ENCODE peak calls at places on chromosomes 1 and 21, in five cellular contexts. L is transverse colon, Z is suprapubic skin, B is A673, X is fibroblast of lung. J is an unnamed sample.

GRCh38 chr1:216074196-216074595 is 349.1 kb downstream of the USH2A start:
- DNase-seq in L (no peak), Z (no peak), B (no peak), X (no peak), J (no peak)

GRCh38 chr1:33257759-33258712 is 1.7 kb downstream of the ZNF362 start:
- DNase-seq in L (peak; percentile 32), Z (no peak), B (no peak), X (no peak), J (no peak)

GRCh38 chr1:58802640-58803476 is 19.0 kb upstream of the JUN start:
- DNase-seq in L (no peak), Z (no peak), B (no peak), X (no peak), J (no peak)

GRCh38 chr1:67174716-67175284 is 8.5 kb downstream of the IL23R start:
- DNase-seq in L (no peak), Z (no peak), B (no peak), X (no peak), J (no peak)

GRCh38 chr1:59285691-59286090 is 11.2 kb upstream of the FGGY start:
- DNase-seq in L (no peak), Z (no peak), B (no peak), X (peak; percentile 20), J (no peak)

GRCh38 chr1:95086949-95087533 is 14.3 kb upstream of the ALG14 start:
- DNase-seq in L (no peak), Z (no peak), B (peak; percentile 75), X (peak; percentile 91), J (no peak)

GRCh38 chr1:46333300-46334029 is 7.1 kb upstream of the NSUN4 start:
- DNase-seq in L (no peak), Z (no peak), B (peak; percentile 66), X (peak; percentile 30), J (no peak)

GRCh38 chr1:91725961-91726704 is 159.8 kb downstream of the TGFBR3 start:
- DNase-seq in L (peak; percentile 17), Z (no peak), B (no peak), X (peak; percentile 87), J (no peak)

GRCh38 chr1:236242568-236242967 is 39.2 kb downstream of the ERO1B start:
- DNase-seq in L (no peak), Z (no peak), B (no peak), X (no peak), J (no peak)

GRCh38 chr1:16189003-16189402 is 23.4 kb downstream of the ARHGEF19 start:
- DNase-seq in L (peak; percentile 83), Z (no peak), B (no peak), X (no peak), J (no peak)

GRCh38 chr1:115880981-115881672 is 40.2 kb upstream of the NHLH2 start:
- DNase-seq in L (no peak), Z (no peak), B (no peak), X (no peak), J (no peak)

GRCh38 chr21:36104306-36105300 is 30.3 kb upstream of the CBR3 start:
- DNase-seq in L (peak; percentile 34), Z (no peak), B (peak; percentile 63), X (peak; percentile 47), J (peak; percentile 49)

GRCh38 chr1:164141717-164142268 is 417.2 kb upstream of the PBX1 start:
- DNase-seq in L (no peak), Z (no peak), B (no peak), X (no peak), J (no peak)

GRCh38 chr1:32861904-32862698 is 8.6 kb downstream of the FNDC5 start:
- DNase-seq in L (no peak), Z (no peak), B (no peak), X (peak; percentile 20), J (no peak)

GRCh38 chr1:203607169-203607873 is 19.3 kb upstream of the ATP2B4 start:
- DNase-seq in L (peak; percentile 28), Z (no peak), B (peak; percentile 66), X (peak; percentile 95), J (peak; percentile 74)

GRCh38 chr1:116538527-116538926 is 32.3 kb downstream of the CD58 start:
- DNase-seq in L (no peak), Z (no peak), B (no peak), X (peak; percentile 75), J (peak; percentile 18)

GRCh38 chr21:44710294-44710665 is 1.1 kb downstream of the TSPEAR start:
- DNase-seq in L (no peak), Z (no peak), B (no peak), X (no peak), J (no peak)

GRCh38 chr1:97919568-97920261 is 1.1 kb downstream of the DPYD start:
- DNase-seq in L (no peak), Z (no peak), B (no peak), X (peak; percentile 33), J (no peak)

GRCh38 chr1:160978510-160978927 is 23.9 kb upstream of the ITLN2 start:
- DNase-seq in L (peak; percentile 41), Z (no peak), B (no peak), X (no peak), J (no peak)

GRCh38 chr1:54476231-54477109 is 70.3 kb upstream of the SSBP3 start:
- DNase-seq in L (no peak), Z (no peak), B (no peak), X (no peak), J (no peak)

GRCh38 chr21:18716578-18717138 is 313.1 kb upstream of the TMPRSS15 start:
- DNase-seq in L (no peak), Z (no peak), B (peak; percentile 0), X (no peak), J (no peak)

GRCh38 chr1:154534263-154534844 is 24.1 kb downstream of the UBE2Q1 start:
- DNase-seq in L (peak; percentile 54), Z (no peak), B (peak; percentile 19), X (peak; percentile 27), J (no peak)

GRCh38 chr1:112643080-112643479 is 23.4 kb downstream of the CAPZA1 start:
- DNase-seq in L (no peak), Z (no peak), B (no peak), X (no peak), J (no peak)

GRCh38 chr1:205447457-205448415 is 8.1 kb downstream of the BLACAT1 start:
- DNase-seq in L (no peak), Z (no peak), B (no peak), X (peak; percentile 24), J (no peak)

GRCh38 chr1:169060906-169061683 is 45.4 kb upstream of the ATP1B1 start:
- DNase-seq in L (no peak), Z (no peak), B (no peak), X (peak; percentile 13), J (no peak)

GRCh38 chr1:205512059-205513045 is 7.9 kb downstream of the CDK18 start:
- DNase-seq in L (no peak), Z (no peak), B (no peak), X (peak; percentile 60), J (no peak)

GRCh38 chr1:63931468-63931867 is 157.7 kb downstream of the ROR1 start:
- DNase-seq in L (no peak), Z (no peak), B (no peak), X (peak; percentile 61), J (no peak)

GRCh38 chr1:1947493-1947892 is 28.4 kb upstream of the TMEM52 start:
- DNase-seq in L (no peak), Z (no peak), B (no peak), X (no peak), J (no peak)

GRCh38 chr1:158246650-158247049 is 7.6 kb upstream of the CD1A start:
- DNase-seq in L (no peak), Z (no peak), B (no peak), X (no peak), J (no peak)

GRCh38 chr1:162732566-162733335 is 57.8 kb upstream of the HSD17B7 start:
- DNase-seq in L (peak; percentile 13), Z (no peak), B (peak; percentile 49), X (no peak), J (no peak)

GRCh38 chr1:159960721-159961381 is 6.8 kb upstream of the SLAMF9 start:
- DNase-seq in L (peak; percentile 89), Z (peak; percentile 84), B (no peak), X (peak; percentile 87), J (no peak)

GRCh38 chr21:45390121-45390751 is 14.7 kb upstream of the COL18A1 start:
- DNase-seq in L (no peak), Z (peak; percentile 51), B (no peak), X (no peak), J (no peak)

GRCh38 chr1:157504646-157505045 is 47.7 kb downstream of the FCRL5 start:
- DNase-seq in L (no peak), Z (no peak), B (peak; percentile 5), X (no peak), J (no peak)

GRCh38 chr1:19372602-19373001 is 60.5 kb downstream of the SLC66A1 start:
- DNase-seq in L (no peak), Z (no peak), B (no peak), X (no peak), J (no peak)

GRCh38 chr1:48851638-48852037 is 74.9 kb upstream of the BEND5 start:
- DNase-seq in L (no peak), Z (no peak), B (peak; percentile 29), X (peak; percentile 44), J (no peak)

GRCh38 chr1:48853006-48853405 is 76.3 kb upstream of the BEND5 start:
- DNase-seq in L (no peak), Z (no peak), B (peak; percentile 68), X (peak; percentile 89), J (no peak)

GRCh38 chr1:48848035-48848434 is 71.3 kb upstream of the BEND5 start:
- DNase-seq in L (no peak), Z (no peak), B (no peak), X (no peak), J (no peak)
- H3K27ac ChIP-seq in L (no peak overlapping the region), Z (no peak overlapping the region), B (no peak overlapping the region), X (no peak overlapping the region), J (no peak overlapping the region)

GRCh38 chr1:40612345-40612831 is 53.1 kb downstream of the RIMS3 start:
- DNase-seq in L (peak; percentile 80), Z (no peak), B (peak; percentile 83), X (peak; percentile 49), J (peak; percentile 69)
- H3K27ac ChIP-seq in L (no peak overlapping the region), Z (no peak overlapping the region), B (no peak overlapping the region), X (no peak overlapping the region), J (no peak overlapping the region)

GRCh38 chr1:6777813-6778212 is 7.4 kb upstream of the CAMTA1 start:
- DNase-seq in L (no peak), Z (no peak), B (no peak), X (no peak), J (no peak)
- H3K27ac ChIP-seq in L (no peak overlapping the region), Z (no peak overlapping the region), B (no peak overlapping the region), X (no peak overlapping the region), J (no peak overlapping the region)

GRCh38 chr1:17244826-17245740 is 3.8 kb upstream of the PADI3 start:
- DNase-seq in L (no peak), Z (no peak), B (no peak), X (no peak), J (no peak)
- H3K27ac ChIP-seq in L (no peak overlapping the region), Z (no peak overlapping the region), B (no peak overlapping the region), X (no peak overlapping the region), J (no peak overlapping the region)

GRCh38 chr1:36382669-36383068 is 3.1 kb downstream of the STK40 start:
- DNase-seq in L (no peak), Z (no peak), B (no peak), X (no peak), J (no peak)
- H3K27ac ChIP-seq in L (no peak overlapping the region), Z (no peak overlapping the region), B (peak overlapping the region; percentile 48), X (no peak overlapping the region), J (no peak overlapping the region)

J was measured in CD4-positive, alpha-beta T cell.